ENCODE peak calls at places on chromosomes 2 and 18, in ten cellular contexts. Q, Z, V, S, C, M, D, O, X and B are unnamed samples.

GRCh38 chr18:52544086-52544485 is 204.1 kb downstream of the DCC start:
- DNase-seq in Q (no peak), Z (no peak), V (no peak), S (no peak), C (no peak), M (no peak), D (no peak), O (no peak), X (no peak), B (no peak)

GRCh38 chr2:45406626-45407025 is 204.4 kb downstream of the SRBD1 start:
- DNase-seq in Q (no peak), Z (no peak), V (no peak), S (no peak), C (no peak), M (peak), D (no peak), O (no peak), X (peak), B (no peak)

GRCh38 chr2:194824450-194824849 is 832.6 kb upstream of the SLC39A10 start:
- DNase-seq in Q (no peak), Z (no peak), V (no peak), S (no peak), C (no peak), M (no peak), D (no peak), O (no peak), X (no peak), B (no peak)

GRCh38 chr2:70958759-70959158 is 19.7 kb upstream of the ANKRD53 start:
- DNase-seq in Q (no peak), Z (no peak), V (no peak), S (no peak), C (no peak), M (no peak), D (peak), O (no peak), X (no peak), B (no peak)

GRCh38 chr2:106097370-106098000 is 96.6 kb downstream of the UXS1 start:
- DNase-seq in Q (no peak), Z (no peak), V (peak), S (no peak), C (no peak), M (no peak), D (no peak), O (no peak), X (peak), B (no peak)

GRCh38 chr18:22826726-22827125 is 106.4 kb upstream of the RBBP8 start:
- DNase-seq in Q (no peak), Z (no peak), V (no peak), S (no peak), C (no peak), M (peak), D (no peak), O (no peak), X (no peak), B (no peak)

GRCh38 chr18:45821021-45821420 is 4.5 kb upstream of the SIGLEC15 start:
- DNase-seq in Q (no peak), Z (no peak), V (no peak), S (no peak), C (no peak), M (no peak), D (no peak), O (no peak), X (no peak), B (no peak)

GRCh38 chr2:75548036-75548573 is 12.6 kb downstream of the EVA1A start:
- DNase-seq in Q (no peak), Z (no peak), V (peak), S (no peak), C (no peak), M (peak), D (no peak), O (no peak), X (no peak), B (peak)

GRCh38 chr18:62525611-62526010 is 2.8 kb downstream of the ZCCHC2 start:
- DNase-seq in Q (no peak), Z (no peak), V (no peak), S (no peak), C (no peak), M (no peak), D (no peak), O (no peak), X (no peak), B (no peak)

GRCh38 chr2:44748-45341 is 1.5 kb downstream of the FAM110C start:
- DNase-seq in Q (no peak), Z (no peak), V (no peak), S (no peak), C (no peak), M (no peak), D (no peak), O (no peak), X (peak), B (no peak)

GRCh38 chr18:78402440-78402839 is 577.2 kb upstream of the SALL3 start:
- DNase-seq in Q (no peak), Z (no peak), V (no peak), S (no peak), C (no peak), M (no peak), D (no peak), O (no peak), X (no peak), B (no peak)

GRCh38 chr18:63040788-63041410 is 278.7 kb downstream of the BCL2 start:
- DNase-seq in Q (no peak), Z (no peak), V (no peak), S (no peak), C (no peak), M (no peak), D (no peak), O (no peak), X (no peak), B (peak)

GRCh38 chr2:204635478-204635877 is 90.2 kb downstream of the PARD3B start:
- DNase-seq in Q (no peak), Z (no peak), V (no peak), S (no peak), C (no peak), M (no peak), D (no peak), O (no peak), X (no peak), B (no peak)

GRCh38 chr2:238369516-238370481 is 49.5 kb downstream of the TRAF3IP1 start:
- DNase-seq in Q (no peak), Z (no peak), V (no peak), S (no peak), C (no peak), M (no peak), D (no peak), O (no peak), X (no peak), B (no peak)

GRCh38 chr2:235940330-235940729 is 227.9 kb downstream of the GBX2 start:
- DNase-seq in Q (no peak), Z (no peak), V (no peak), S (peak), C (no peak), M (peak), D (no peak), O (no peak), X (no peak), B (no peak)

GRCh38 chr18:52227536-52227935 is 112.5 kb upstream of the DCC start:
- DNase-seq in Q (no peak), Z (no peak), V (no peak), S (no peak), C (no peak), M (no peak), D (no peak), O (no peak), X (no peak), B (no peak)

GRCh38 chr2:20186078-20186854 is 38.7 kb downstream of the SDC1 start:
- DNase-seq in Q (no peak), Z (no peak), V (peak), S (no peak), C (no peak), M (peak), D (no peak), O (no peak), X (no peak), B (peak)